ENCODE peak calls at places on chromosomes 2 and 18, in five cellular contexts. One of them, this sample, is unnamed.

GRCh38 chr2:25936889-25937545 is 45.3 kb downstream of the KIF3C start:
- DNase-seq in RWPE1: no peak
- DNase-seq in mesothelial cell of epicardium: no peak
- DNase-seq in T1000: no peak
- DNase-seq in central memory CD4-positive, alpha-beta T cell: no peak
- DNase-seq in this sample: peak

GRCh38 chr2:148813603-148814065 is 61.4 kb upstream of the KIF5C start:
- DNase-seq in RWPE1: no peak
- DNase-seq in mesothelial cell of epicardium: no peak
- DNase-seq in T1000: no peak
- DNase-seq in central memory CD4-positive, alpha-beta T cell: peak
- DNase-seq in this sample: no peak

GRCh38 chr2:229713371-229714079 is 830 bp downstream of the DNER start:
- DNase-seq in RWPE1: peak
- DNase-seq in mesothelial cell of epicardium: no peak
- DNase-seq in T1000: peak
- DNase-seq in central memory CD4-positive, alpha-beta T cell: no peak
- DNase-seq in this sample: peak

GRCh38 chr18:9839211-9839610 is 46.6 kb upstream of the TXNDC2 start:
- DNase-seq in RWPE1: no peak
- DNase-seq in mesothelial cell of epicardium: no peak
- DNase-seq in T1000: no peak
- DNase-seq in central memory CD4-positive, alpha-beta T cell: no peak
- DNase-seq in this sample: no peak

GRCh38 chr18:79529296-79529695 is 133.6 kb downstream of the NFATC1 start:
- DNase-seq in RWPE1: no peak
- DNase-seq in mesothelial cell of epicardium: no peak
- DNase-seq in T1000: no peak
- DNase-seq in central memory CD4-positive, alpha-beta T cell: no peak
- DNase-seq in this sample: no peak

GRCh38 chr2:240936106-240936505 is 30.0 kb downstream of the CROCC2 start:
- DNase-seq in RWPE1: no peak
- DNase-seq in mesothelial cell of epicardium: peak
- DNase-seq in T1000: no peak
- DNase-seq in central memory CD4-positive, alpha-beta T cell: no peak
- DNase-seq in this sample: no peak

GRCh38 chr2:1945837-1946236 is 201.5 kb upstream of the PXDN start:
- DNase-seq in RWPE1: no peak
- DNase-seq in mesothelial cell of epicardium: no peak
- DNase-seq in T1000: no peak
- DNase-seq in central memory CD4-positive, alpha-beta T cell: no peak
- DNase-seq in this sample: no peak

GRCh38 chr2:195414479-195414878 is 242.5 kb upstream of the SLC39A10 start:
- DNase-seq in RWPE1: no peak
- DNase-seq in mesothelial cell of epicardium: no peak
- DNase-seq in T1000: no peak
- DNase-seq in central memory CD4-positive, alpha-beta T cell: no peak
- DNase-seq in this sample: no peak

GRCh38 chr2:215933141-215933540 is 80.2 kb downstream of the MREG start:
- DNase-seq in RWPE1: peak
- DNase-seq in mesothelial cell of epicardium: no peak
- DNase-seq in T1000: no peak
- DNase-seq in central memory CD4-positive, alpha-beta T cell: no peak
- DNase-seq in this sample: no peak

GRCh38 chr2:230906471-230907230 is 18.4 kb downstream of the GPR55 start:
- DNase-seq in RWPE1: no peak
- DNase-seq in mesothelial cell of epicardium: no peak
- DNase-seq in T1000: no peak
- DNase-seq in central memory CD4-positive, alpha-beta T cell: no peak
- DNase-seq in this sample: no peak

GRCh38 chr2:239893236-239893515 is 132.0 kb downstream of the NDUFA10 start:
- DNase-seq in RWPE1: peak
- DNase-seq in mesothelial cell of epicardium: peak
- DNase-seq in T1000: no peak
- DNase-seq in central memory CD4-positive, alpha-beta T cell: no peak
- DNase-seq in this sample: no peak

GRCh38 chr2:153477641-153478288 is 797 bp downstream of the RPRM start:
- DNase-seq in RWPE1: no peak
- DNase-seq in mesothelial cell of epicardium: peak
- DNase-seq in T1000: no peak
- DNase-seq in central memory CD4-positive, alpha-beta T cell: peak
- DNase-seq in this sample: no peak

This sample was measured in DMS79.